ENCODE peak calls at places on chromosomes 11 and 22, in ten cellular contexts. V is breast epithelium, R is heart left ventricle, J is lower lobe of right lung, M is right atrium auricular region, H is ascending aorta, K is adrenal gland, Q is cardiac fibroblast, U is cardiac muscle cell, X is AG10803. S is an unnamed sample.

GRCh38 chr22:26981111-26981510 is 323.7 kb downstream of the MIAT start:
- DNase-seq in V (no peak), R (no peak), J (no peak), M (no peak), H (no peak), K (no peak), Q (no peak), U (no peak), X (no peak), S (no peak)

GRCh38 chr22:40200795-40201194 is 23.1 kb downstream of the TNRC6B start:
- DNase-seq in V (no peak), R (no peak), J (no peak), M (no peak), H (no peak), K (no peak), Q (no peak), U (no peak), X (no peak), S (no peak)

GRCh38 chr11:131136476-131136875 is 220.2 kb upstream of the SNX19 start:
- DNase-seq in V (no peak), R (no peak), J (no peak), M (no peak), H (no peak), K (no peak), Q (no peak), U (no peak), X (peak), S (peak)

GRCh38 chr11:28585007-28585406 is 476.8 kb downstream of the METTL15 start:
- DNase-seq in V (no peak), R (no peak), J (no peak), M (no peak), H (no peak), K (no peak), Q (no peak), U (no peak), X (peak), S (peak)

GRCh38 chr11:72781313-72782080 is 12.3 kb downstream of the STARD10 start:
- DNase-seq in V (no peak), R (no peak), J (peak), M (no peak), H (no peak), K (no peak), Q (no peak), U (peak), X (no peak), S (peak)

GRCh38 chr11:93188726-93189125 is 9.1 kb downstream of the SLC36A4 start:
- DNase-seq in V (no peak), R (no peak), J (no peak), M (no peak), H (no peak), K (no peak), Q (no peak), U (no peak), X (no peak), S (no peak)

GRCh38 chr22:36497910-36498669 is 8.8 kb downstream of the FOXRED2 start:
- DNase-seq in V (no peak), R (no peak), J (no peak), M (no peak), H (no peak), K (no peak), Q (no peak), U (no peak), X (no peak), S (no peak)

GRCh38 chr11:47233989-47234668 is 14.5 kb downstream of the ACP2 start:
- DNase-seq in V (no peak), R (peak), J (no peak), M (no peak), H (no peak), K (peak), Q (peak), U (no peak), X (peak), S (peak)

GRCh38 chr11:134670961-134671370 is 258.9 kb upstream of the B3GAT1 start:
- DNase-seq in V (no peak), R (no peak), J (no peak), M (no peak), H (no peak), K (no peak), Q (no peak), U (no peak), X (no peak), S (no peak)

GRCh38 chr11:94740083-94740974 is 27.8 kb upstream of the AMOTL1 start:
- DNase-seq in V (no peak), R (peak), J (peak), M (no peak), H (peak), K (no peak), Q (peak), U (peak), X (no peak), S (no peak)

GRCh38 chr22:20531154-20531403 is 23.7 kb downstream of the MED15 start:
- DNase-seq in V (no peak), R (no peak), J (no peak), M (no peak), H (no peak), K (no peak), Q (no peak), U (no peak), X (no peak), S (no peak)

GRCh38 chr11:104700609-104701008 is 197.7 kb downstream of the CASP12 start:
- DNase-seq in V (no peak), R (no peak), J (no peak), M (no peak), H (no peak), K (no peak), Q (peak), U (no peak), X (peak), S (peak)

GRCh38 chr11:115193931-115194797 is 310.1 kb downstream of the CADM1 start:
- DNase-seq in V (no peak), R (no peak), J (no peak), M (no peak), H (no peak), K (no peak), Q (no peak), U (peak), X (peak), S (no peak)

GRCh38 chr11:68429661-68430060 is 30.9 kb upstream of the PPP6R3 start:
- DNase-seq in V (no peak), R (no peak), J (no peak), M (no peak), H (no peak), K (no peak), Q (no peak), U (no peak), X (no peak), S (no peak)

GRCh38 chr11:124971810-124972209 is 17.8 kb downstream of the CCDC15 start:
- DNase-seq in V (no peak), R (no peak), J (no peak), M (no peak), H (no peak), K (no peak), Q (no peak), U (no peak), X (no peak), S (no peak)

GRCh38 chr22:48694296-48694883 is 1133.3 kb downstream of the BRD1 start:
- DNase-seq in V (no peak), R (peak), J (peak), M (no peak), H (no peak), K (no peak), Q (no peak), U (no peak), X (no peak), S (no peak)

GRCh38 chr11:119891392-119891791 is 162.4 kb upstream of the NECTIN1 start:
- DNase-seq in V (no peak), R (peak), J (no peak), M (peak), H (no peak), K (no peak), Q (no peak), U (peak), X (no peak), S (no peak)

GRCh38 chr11:134385774-134386565 is 26.1 kb downstream of the B3GAT1 start:
- DNase-seq in V (no peak), R (no peak), J (no peak), M (no peak), H (no peak), K (no peak), Q (no peak), U (no peak), X (no peak), S (peak)

GRCh38 chr22:32361257-32361656 is 3.6 kb downstream of the RFPL3 start:
- DNase-seq in V (no peak), R (no peak), J (no peak), M (no peak), H (no peak), K (no peak), Q (no peak), U (no peak), X (no peak), S (no peak)

GRCh38 chr11:105861225-105861624 is 160.8 kb downstream of the MSANTD4 start:
- DNase-seq in V (no peak), R (no peak), J (no peak), M (no peak), H (no peak), K (no peak), Q (no peak), U (peak), X (no peak), S (peak)

GRCh38 chr11:71342951-71343827 is 90.8 kb upstream of the SHANK2 start:
- DNase-seq in V (no peak), R (no peak), J (peak), M (no peak), H (no peak), K (peak), Q (peak), U (peak), X (peak), S (peak)

DNA sequence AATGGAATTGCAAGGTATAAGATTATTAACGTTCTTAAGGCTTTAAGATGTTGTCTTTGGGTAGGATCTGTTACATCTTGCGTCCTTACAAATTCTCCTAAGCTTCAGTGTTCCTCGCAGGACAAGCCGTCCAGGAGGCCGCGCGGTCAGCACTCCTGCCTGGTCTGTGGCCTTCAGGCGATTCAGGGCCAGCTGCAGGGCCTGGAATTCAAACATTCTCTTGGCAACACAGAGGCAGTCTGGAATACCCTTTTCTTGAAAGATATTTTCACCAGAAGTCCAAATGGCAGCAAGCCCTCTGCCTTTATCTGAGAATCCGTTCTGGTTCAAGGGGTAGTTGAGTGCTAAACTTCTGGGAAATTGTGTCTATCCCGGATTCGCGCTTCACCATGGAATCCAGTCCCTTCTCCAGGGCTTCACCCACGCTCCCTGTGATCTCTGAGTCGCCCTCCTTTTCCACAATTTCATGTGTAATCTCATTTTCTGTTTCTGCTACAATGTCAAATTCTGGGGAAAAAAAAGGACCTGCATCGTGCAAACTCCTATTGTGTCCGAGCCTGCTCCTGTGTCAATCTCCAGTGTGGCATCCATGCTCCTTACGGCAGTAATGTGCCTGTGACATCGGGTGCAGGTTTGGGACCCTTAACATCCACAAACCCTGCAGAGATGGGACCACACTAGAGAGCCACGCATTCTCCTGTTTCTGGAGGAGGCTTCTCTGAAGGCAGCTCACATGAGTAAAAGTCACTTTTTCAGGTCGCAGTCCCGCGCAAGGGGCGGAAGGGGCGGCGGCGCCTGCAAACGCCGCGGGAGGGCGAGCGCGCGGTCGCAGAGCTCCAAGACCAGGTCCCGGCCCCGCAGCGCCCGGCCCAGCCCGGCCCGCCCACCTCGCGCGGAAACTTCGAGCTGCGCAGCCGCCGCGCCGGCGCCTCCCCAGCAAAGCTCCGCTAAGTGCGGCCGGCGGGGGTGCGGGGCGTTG is 25.3 kb upstream of the SORL1 start:
- DNase-seq in V (no peak), R (peak), J (peak), M (no peak), H (no peak), K (no peak), Q (no peak), U (peak), X (no peak), S (no peak)
- H3K4me3 ChIP-seq in V (no peak), R (peak), J (peak), M (peak), H (peak), K (peak), Q (no peak), U (peak), X (no peak), S (no peak)

GRCh38 chr22:23801238-23801821 is 14.6 kb downstream of the SMARCB1 start:
- DNase-seq in V (no peak), R (no peak), J (peak), M (no peak), H (no peak), K (no peak), Q (no peak), U (no peak), X (no peak), S (no peak)

GRCh38 chr22:23804781-23805291 is 18.1 kb downstream of the SMARCB1 start:
- DNase-seq in V (no peak), R (no peak), J (peak), M (no peak), H (no peak), K (no peak), Q (peak), U (no peak), X (no peak), S (no peak)

GRCh38 chr22:23803001-23803819 is 16.4 kb downstream of the SMARCB1 start:
- DNase-seq in V (no peak), R (no peak), J (peak), M (no peak), H (no peak), K (no peak), Q (no peak), U (no peak), X (no peak), S (no peak)

GRCh38 chr22:23800297-23801237 is 13.8 kb downstream of the SMARCB1 start:
- DNase-seq in V (no peak), R (peak), J (peak), M (no peak), H (no peak), K (no peak), Q (no peak), U (no peak), X (no peak), S (no peak)

DNA sequence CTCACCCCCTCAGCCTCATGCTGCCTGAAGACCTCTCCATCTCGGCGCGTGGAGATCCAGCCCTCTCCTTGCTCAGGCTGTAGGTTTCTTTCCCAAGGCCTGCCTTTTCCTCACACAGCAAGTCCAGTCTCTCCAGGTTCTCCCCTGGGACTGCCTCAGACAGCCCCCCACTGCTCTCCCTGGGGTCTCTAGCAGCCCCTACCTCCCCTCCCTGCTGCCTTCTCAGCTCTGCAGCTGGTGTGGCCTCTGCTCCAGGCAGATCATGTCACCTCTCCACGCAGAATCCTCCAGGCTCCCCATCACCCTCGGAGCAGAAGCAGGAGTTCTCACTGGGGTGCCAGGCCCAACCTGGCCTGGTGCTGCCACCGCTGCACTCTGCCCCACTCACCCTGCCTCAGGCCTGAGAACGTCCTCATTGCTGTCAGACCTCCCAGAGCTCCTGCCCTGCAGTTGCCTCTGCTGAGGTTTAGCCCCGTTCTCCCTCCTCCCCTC is 15.2 kb downstream of the SMARCB1 start:
- DNase-seq in V (no peak), R (no peak), J (peak), M (no peak), H (no peak), K (no peak), Q (no peak), U (no peak), X (no peak), S (no peak)
- TF ChIP-seq CTCF in V (no peak), R (no peak), J (no peak), M (no peak), H (no peak), K (no peak), Q (no peak), U (no peak), X (no peak), S (no peak)

DNA sequence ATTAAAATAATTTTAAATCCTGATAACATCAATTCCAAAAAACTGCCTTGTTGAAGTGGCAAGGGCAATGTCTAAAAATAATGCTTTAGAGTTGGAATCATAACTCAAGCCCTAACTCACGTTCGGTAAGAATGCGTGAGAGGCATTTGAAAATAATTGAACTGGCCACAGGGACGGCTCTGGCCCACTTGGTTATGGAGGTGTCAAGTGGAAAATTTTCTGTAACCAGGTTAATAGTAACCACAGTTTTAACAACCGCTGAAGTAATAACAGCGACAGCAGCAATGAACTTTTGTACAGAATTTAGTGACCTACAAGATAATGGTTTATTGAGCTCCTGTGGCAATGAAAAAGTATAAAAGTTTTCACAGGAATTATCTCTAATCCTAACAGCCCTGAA is 79.4 kb downstream of the ETS1 start:
- DNase-seq in V (no peak), R (no peak), J (no peak), M (no peak), H (no peak), K (no peak), Q (no peak), U (no peak), X (no peak), S (no peak)
- H3K4me3 ChIP-seq in V (no peak), R (peak), J (peak), M (no peak), H (no peak), K (peak), Q (peak), U (no peak), X (no peak), S (peak)

GRCh38 chr11:34604216-34604615 is 16.7 kb upstream of the EHF start:
- DNase-seq in V (no peak), R (no peak), J (no peak), M (no peak), H (no peak), K (no peak), Q (no peak), U (no peak), X (no peak), S (no peak)

GRCh38 chr11:34603129-34604001 is 17.5 kb upstream of the EHF start:
- DNase-seq in V (no peak), R (no peak), J (no peak), M (no peak), H (no peak), K (no peak), Q (no peak), U (no peak), X (no peak), S (no peak)

GRCh38 chr11:34605481-34606325 is 15.2 kb upstream of the EHF start:
- DNase-seq in V (no peak), R (no peak), J (no peak), M (no peak), H (no peak), K (no peak), Q (no peak), U (no peak), X (no peak), S (no peak)

GRCh38 chr11:34606326-34607120 is 14.4 kb upstream of the EHF start:
- DNase-seq in V (no peak), R (no peak), J (no peak), M (no peak), H (no peak), K (no peak), Q (no peak), U (no peak), X (no peak), S (no peak)

DNA sequence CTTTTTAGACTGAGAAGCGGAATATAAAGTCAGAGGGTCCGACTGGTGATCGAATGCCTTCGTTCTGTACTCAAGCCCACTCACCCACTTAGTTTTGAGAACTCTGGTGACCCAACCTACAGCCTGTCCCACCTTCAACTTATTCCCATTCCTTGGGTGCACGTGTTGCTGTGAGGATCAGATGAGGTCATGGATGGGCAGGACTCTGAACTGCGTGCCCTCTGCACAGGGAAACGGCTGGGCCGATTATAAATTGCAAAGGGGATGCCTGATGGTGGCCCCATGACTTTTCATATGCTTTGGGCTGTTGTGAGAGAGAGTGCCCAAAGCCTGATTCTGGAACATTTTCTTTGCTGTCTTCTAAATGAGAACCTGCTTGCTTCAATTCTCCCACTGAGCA is 16.0 kb upstream of the EHF start:
- DNase-seq in V (no peak), R (no peak), J (no peak), M (no peak), H (no peak), K (no peak), Q (no peak), U (no peak), X (no peak), S (no peak)
- TF ChIP-seq CTCF in V (no peak), R (no peak), J (no peak), M (no peak), H (no peak), K (no peak), Q (no peak), U (no peak), X (no peak), S (no peak)

DNA sequence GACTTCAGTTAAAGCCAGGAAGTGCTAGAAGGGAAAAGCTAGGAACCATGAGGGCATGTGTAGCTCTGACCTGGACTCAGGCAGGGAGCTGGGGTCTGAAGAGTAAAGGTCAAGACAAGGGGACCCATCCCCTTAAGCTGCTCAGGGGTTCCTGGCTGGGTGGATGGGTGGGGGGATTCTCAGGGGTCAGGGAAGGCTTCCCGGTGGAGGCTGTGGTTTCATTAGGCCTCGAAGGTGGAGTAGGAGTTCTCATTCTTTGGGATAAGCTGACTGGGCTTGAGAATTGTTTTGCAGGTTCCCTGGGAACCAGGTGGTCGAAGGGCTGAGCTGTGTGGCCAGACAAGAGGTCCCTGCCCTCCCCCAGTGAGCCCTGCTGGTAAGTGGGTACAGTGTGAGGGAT is 1.2 kb downstream of the PHETA2 start:
- DNase-seq in V (no peak), R (no peak), J (no peak), M (no peak), H (no peak), K (peak), Q (no peak), U (no peak), X (no peak), S (no peak)
- H3K4me3 ChIP-seq in V (peak), R (no peak), J (peak), M (no peak), H (peak), K (peak), Q (peak), U (no peak), X (peak), S (peak)

GRCh38 chr22:21984793-21985192 is 2.2 kb upstream of the TOP3B start:
- DNase-seq in V (no peak), R (no peak), J (no peak), M (no peak), H (no peak), K (no peak), Q (peak), U (peak), X (no peak), S (peak)
- TF ChIP-seq CTCF in V (no peak), R (no peak), J (peak), M (no peak), H (no peak), K (no peak), Q (peak), U (peak), X (peak), S (peak)

GRCh38 chr22:41238570-41239442 is 1.9 kb downstream of the CHADL start:
- DNase-seq in V (no peak), R (no peak), J (no peak), M (no peak), H (no peak), K (no peak), Q (no peak), U (no peak), X (no peak), S (no peak)
- H3K4me3 ChIP-seq in V (no peak), R (no peak), J (peak), M (no peak), H (no peak), K (no peak), Q (no peak), U (no peak), X (no peak), S (no peak)

S was measured in epithelial cell of esophagus.